ENCODE peak calls at places on chromosomes 11 and 22, in eight cellular contexts. K is astrocyte; I is tibial nerve; H is left lung; E is CD8-positive, alpha-beta memory T cell; Z is neuronal stem cell; Q is psoas muscle; S is mesendoderm. F is an unnamed sample.

GRCh38 chr11:67544591-67545242 is 21.5 kb upstream of the CABP2 start:
- DNase-seq in Z (no peak), Q (no peak), E (no peak), S (no peak), H (no peak), I (no peak), K (no peak), F (no peak)

GRCh38 chr22:26479043-26479791 is 4.4 kb downstream of the HPS4 start:
- DNase-seq in Z (no peak), E (no peak), K (no peak), S (no peak), Q (no peak), H (no peak), I (no peak), F (peak; percentile 40)

GRCh38 chr22:41290262-41291221 is 4.6 kb upstream of the RANGAP1 start:
- DNase-seq in Z (peak; percentile 40), K (peak; percentile 76), Q (no peak), S (peak; percentile 85), I (peak; percentile 18), H (no peak), E (no peak), F (no peak)

GRCh38 chr22:11307996-11308395 is 4220.0 kb upstream of the OR11H1 start:
- DNase-seq in S (no peak), I (no peak), H (no peak), K (no peak), Q (no peak), E (no peak), Z (no peak), F (no peak)

GRCh38 chr22:30195245-30196140 is 51.1 kb downstream of the LIF start:
- DNase-seq in Q (no peak), S (no peak), K (no peak), E (no peak), Z (no peak), H (no peak), I (peak; percentile 67), F (no peak)

GRCh38 chr11:76371170-76371569 is 9.8 kb downstream of the THAP12 start:
- DNase-seq in K (peak; percentile 75), Q (no peak), E (no peak), H (no peak), I (no peak), S (no peak), Z (no peak), F (no peak)

GRCh38 chr11:72204865-72205264 is 11.7 kb upstream of the FOLR2 start:
- DNase-seq in I (no peak), K (no peak), Q (no peak), S (no peak), H (no peak), E (no peak), Z (no peak), F (no peak)

GRCh38 chr22:43446881-43447280 is 35.1 kb downstream of the MPPED1 start:
- DNase-seq in H (no peak), S (no peak), E (no peak), I (no peak), Z (no peak), Q (no peak), K (no peak), F (peak; percentile 7)

GRCh38 chr11:17607083-17607429 is 60.0 kb downstream of the OTOG start:
- DNase-seq in I (no peak), Z (no peak), Q (no peak), E (no peak), H (peak; percentile 11), S (no peak), K (no peak), F (no peak)

GRCh38 chr11:64233913-64234839 is at the start of gene VEGFB:
- DNase-seq in K (no peak), E (peak; percentile 69), Q (peak; percentile 81), S (no peak), Z (no peak), I (peak; percentile 55), H (peak; percentile 84), F (peak; percentile 66)

GRCh38 chr11:73314121-73314948 is 6.3 kb downstream of the ARHGEF17 start:
- DNase-seq in E (no peak), K (peak; percentile 70), S (peak; percentile 98), H (no peak), Z (no peak), Q (no peak), I (no peak), F (no peak)

GRCh38 chr11:61332266-61332822 is 561 bp downstream of the DDB1 start:
- DNase-seq in Z (no peak), S (peak; percentile 70), E (no peak), I (no peak), K (no peak), Q (no peak), H (peak; percentile 33), F (peak; percentile 7)

GRCh38 chr11:45717526-45717925 is 52.1 kb upstream of the CHST1 start:
- DNase-seq in E (no peak), Q (no peak), H (no peak), K (no peak), I (no peak), Z (no peak), S (no peak), F (no peak)

GRCh38 chr11:27214713-27215112 is 148.3 kb downstream of the CCDC34 start:
- DNase-seq in Z (no peak), K (no peak), H (no peak), S (no peak), I (no peak), E (no peak), Q (no peak), F (no peak)

GRCh38 chr22:39234867-39235687 is 9.7 kb downstream of the PDGFB start:
- DNase-seq in I (no peak), H (peak; percentile 63), Z (no peak), K (no peak), S (no peak), Q (peak; percentile 85), E (no peak), F (no peak)

DNA sequence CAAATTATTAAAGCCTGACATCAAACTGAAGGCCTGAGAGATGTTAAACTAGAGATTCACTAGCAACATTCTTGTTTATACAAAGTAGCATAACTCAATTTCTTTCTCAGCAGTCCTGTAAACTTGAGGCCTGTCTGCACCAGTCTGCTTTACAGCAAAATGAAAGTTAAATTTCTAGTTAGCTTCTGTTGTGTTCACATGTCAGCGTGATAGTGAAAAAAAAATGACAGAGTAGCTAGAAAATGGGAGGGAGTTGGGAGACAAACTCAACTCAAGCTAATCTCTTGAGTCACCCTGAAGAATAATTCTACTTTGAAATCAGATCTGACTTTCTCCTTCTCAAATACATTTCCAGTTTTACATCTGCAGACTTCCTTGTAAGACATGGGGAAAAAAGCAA is 6.5 kb downstream of the RBFOX2 start:
- DNase-seq in Q (no peak), I (no peak), Z (no peak), K (peak; percentile 63), E (no peak), H (no peak), S (no peak), F (no peak)
- H3K27ac ChIP-seq in Q (peak overlapping the region; percentile 46), I (peak overlapping the region; percentile 65), Z (no peak overlapping the region), K (no peak overlapping the region), E (no peak overlapping the region), H (peak overlapping the region; percentile 34), S (no peak overlapping the region), F (no peak overlapping the region)

GRCh38 chr11:110713469-110713776 is 1.2 kb upstream of the ARHGAP20 start:
- DNase-seq in K (no peak), H (no peak), S (no peak), E (no peak), Z (no peak), Q (no peak), I (no peak), F (no peak)
- H3K4me3 ChIP-seq in K (no peak overlapping the region), H (peak overlapping the region; percentile 60), S (no peak overlapping the region), E (no peak overlapping the region), Z (no peak overlapping the region), Q (peak overlapping the region; percentile 85), I (no peak overlapping the region), F (no peak overlapping the region)

DNA sequence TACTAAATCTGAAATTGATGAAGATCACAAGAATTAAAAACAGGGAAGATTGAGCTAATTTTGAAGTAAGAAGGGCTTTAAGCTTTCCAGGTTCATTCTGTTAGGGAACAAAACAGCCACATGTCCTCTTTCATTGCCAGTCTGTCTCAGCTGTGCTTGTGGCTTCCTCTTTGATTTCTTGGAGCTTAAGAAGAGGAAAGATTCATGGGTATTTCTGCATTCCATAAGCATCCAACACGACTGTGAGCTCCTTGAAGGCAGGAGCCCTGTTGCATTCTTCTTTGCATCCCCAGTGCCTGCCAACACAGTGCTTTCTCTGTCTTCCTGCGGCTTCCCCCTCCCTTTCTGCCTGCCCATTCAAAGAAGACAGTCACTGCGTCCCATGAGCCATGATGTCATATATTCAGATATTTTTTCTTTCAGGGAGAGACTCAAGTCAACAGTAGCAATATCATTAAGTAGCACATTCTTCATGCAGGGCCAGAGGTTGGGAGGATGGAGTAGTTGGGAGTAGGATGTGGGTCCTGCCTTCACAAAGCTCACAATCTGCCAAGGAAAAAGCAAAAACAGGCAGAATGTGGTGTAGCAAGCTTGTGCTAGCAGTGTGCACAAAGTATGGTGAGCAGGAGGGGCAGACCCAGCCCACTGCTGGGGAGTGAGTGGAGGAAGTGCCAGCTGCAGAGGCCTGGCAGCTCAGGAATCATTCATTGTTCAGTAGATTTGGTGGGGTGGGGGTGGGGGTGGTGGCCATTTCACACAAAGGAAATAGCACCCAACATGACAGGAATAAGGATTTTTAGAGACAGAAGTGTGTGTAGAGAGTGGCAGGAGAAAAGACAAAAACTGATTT is 162.1 kb upstream of the RASSF10 start:
- DNase-seq in E (no peak), H (no peak), Q (no peak), S (no peak), Z (no peak), I (no peak), K (no peak), F (no peak)
- H3K4me1 ChIP-seq in E (no peaks in the 10 kb centered on the region), H (peaks cover 20% of the 10 kb centered on the region), Q (peaks cover 67% of the 10 kb centered on the region), S (peaks cover 19% of the 10 kb centered on the region), Z (peaks cover 30% of the 10 kb centered on the region), I (no peaks in the 10 kb centered on the region), K (peaks cover 31% of the 10 kb centered on the region), F (peaks cover 4% of the 10 kb centered on the region)

GRCh38 chr11:10952872-10953271 is 95.0 kb upstream of the ZBED5 start:
- DNase-seq in Z (no peak), E (no peak), S (no peak), Q (no peak), K (no peak), H (no peak), I (no peak), F (no peak)

DNA sequence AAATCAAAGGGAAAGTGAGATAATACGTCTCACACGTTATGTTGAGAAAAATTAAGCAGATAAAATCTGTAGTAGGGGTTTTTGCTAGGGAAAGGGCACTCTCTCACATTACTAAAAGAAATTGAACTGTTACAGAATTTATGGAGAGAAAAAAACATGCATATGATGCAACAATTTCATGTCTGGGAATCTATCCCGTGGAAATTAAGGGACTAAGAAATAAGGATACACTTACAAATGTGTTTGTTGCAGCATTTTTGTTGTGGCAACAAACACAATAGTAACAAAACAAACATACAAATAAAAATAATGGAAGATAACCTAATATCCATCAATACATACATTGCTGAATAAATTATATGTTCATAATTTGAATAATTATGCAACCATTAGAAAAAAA is 96.3 kb upstream of the ZBED5 start:
- DNase-seq in Q (no peak), K (no peak), S (no peak), E (no peak), H (no peak), I (no peak), Z (no peak), F (no peak)
- H3K27ac ChIP-seq in Q (no peak overlapping the region), K (no peak overlapping the region), S (no peak overlapping the region), E (no peak overlapping the region), H (no peak overlapping the region), I (no peak overlapping the region), Z (no peak overlapping the region), F (no peak overlapping the region)

F was measured in CD4-positive, CD25-positive, alpha-beta regulatory T cell.